ENCODE peak calls at places on chromosomes 6 and 20, in six cellular contexts. One of them, this sample, is unnamed.

GRCh38 chr6:46191961-46192360 is 21.2 kb upstream of the ENPP5 start:
- DNase-seq in M059J: peak
- DNase-seq in stimulated activated CD8-positive, alpha-beta memory T cell treated with anti-CD3 and anti-CD28 coated beads, Interleukin-2, amount 100 ng/mL, for 48 hours: no peak
- DNase-seq in anterior cingulate cortex: no peak
- DNase-seq in NCI-H748 treated with DMSO at 0.1 percent for 48 hours: no peak
- DNase-seq in B cell: no peak
- DNase-seq in this sample: no peak

GRCh38 chr20:16007164-16007563 is 566.1 kb downstream of the KIF16B start:
- DNase-seq in anterior cingulate cortex: no peak
- DNase-seq in NCI-H748 treated with DMSO at 0.1 percent for 48 hours: no peak
- DNase-seq in B cell: no peak
- DNase-seq in stimulated activated CD8-positive, alpha-beta memory T cell treated with anti-CD3 and anti-CD28 coated beads, Interleukin-2, amount 100 ng/mL, for 48 hours: no peak
- DNase-seq in M059J: no peak
- DNase-seq in this sample: no peak

GRCh38 chr6:146850238-146850896 is 251.6 kb downstream of the ADGB start:
- DNase-seq in B cell: no peak
- DNase-seq in M059J: peak
- DNase-seq in NCI-H748 treated with DMSO at 0.1 percent for 48 hours: no peak
- DNase-seq in stimulated activated CD8-positive, alpha-beta memory T cell treated with anti-CD3 and anti-CD28 coated beads, Interleukin-2, amount 100 ng/mL, for 48 hours: no peak
- DNase-seq in anterior cingulate cortex: no peak
- DNase-seq in this sample: no peak

GRCh38 chr6:84908304-84908904 is 144.0 kb upstream of the TBX18 start:
- DNase-seq in NCI-H748 treated with DMSO at 0.1 percent for 48 hours: no peak
- DNase-seq in M059J: no peak
- DNase-seq in anterior cingulate cortex: no peak
- DNase-seq in stimulated activated CD8-positive, alpha-beta memory T cell treated with anti-CD3 and anti-CD28 coated beads, Interleukin-2, amount 100 ng/mL, for 48 hours: no peak
- DNase-seq in B cell: no peak
- DNase-seq in this sample: no peak

GRCh38 chr6:31058128-31058894 is 48.0 kb downstream of the MUC22 start:
- DNase-seq in anterior cingulate cortex: no peak
- DNase-seq in M059J: peak
- DNase-seq in stimulated activated CD8-positive, alpha-beta memory T cell treated with anti-CD3 and anti-CD28 coated beads, Interleukin-2, amount 100 ng/mL, for 48 hours: no peak
- DNase-seq in B cell: no peak
- DNase-seq in NCI-H748 treated with DMSO at 0.1 percent for 48 hours: peak
- DNase-seq in this sample: peak

GRCh38 chr20:5770987-5771318 is 20.8 kb downstream of the SHLD1 start:
- DNase-seq in M059J: no peak
- DNase-seq in anterior cingulate cortex: no peak
- DNase-seq in stimulated activated CD8-positive, alpha-beta memory T cell treated with anti-CD3 and anti-CD28 coated beads, Interleukin-2, amount 100 ng/mL, for 48 hours: no peak
- DNase-seq in NCI-H748 treated with DMSO at 0.1 percent for 48 hours: no peak
- DNase-seq in B cell: peak
- DNase-seq in this sample: no peak

GRCh38 chr6:129641344-129641743 is 68.6 kb downstream of the ARHGAP18 start:
- DNase-seq in M059J: peak
- DNase-seq in B cell: no peak
- DNase-seq in NCI-H748 treated with DMSO at 0.1 percent for 48 hours: no peak
- DNase-seq in anterior cingulate cortex: no peak
- DNase-seq in stimulated activated CD8-positive, alpha-beta memory T cell treated with anti-CD3 and anti-CD28 coated beads, Interleukin-2, amount 100 ng/mL, for 48 hours: no peak
- DNase-seq in this sample: no peak

GRCh38 chr6:32255212-32256153 is 31.6 kb upstream of the NOTCH4 start:
- DNase-seq in B cell: peak
- DNase-seq in anterior cingulate cortex: peak
- DNase-seq in NCI-H748 treated with DMSO at 0.1 percent for 48 hours: no peak
- DNase-seq in stimulated activated CD8-positive, alpha-beta memory T cell treated with anti-CD3 and anti-CD28 coated beads, Interleukin-2, amount 100 ng/mL, for 48 hours: peak
- DNase-seq in M059J: peak
- DNase-seq in this sample: peak

GRCh38 chr6:217048-217659 is 75.1 kb upstream of the DUSP22 start:
- DNase-seq in stimulated activated CD8-positive, alpha-beta memory T cell treated with anti-CD3 and anti-CD28 coated beads, Interleukin-2, amount 100 ng/mL, for 48 hours: no peak
- DNase-seq in B cell: peak
- DNase-seq in NCI-H748 treated with DMSO at 0.1 percent for 48 hours: no peak
- DNase-seq in M059J: no peak
- DNase-seq in anterior cingulate cortex: no peak
- DNase-seq in this sample: no peak

GRCh38 chr20:48456361-48457184 is 371.2 kb downstream of the PREX1 start:
- DNase-seq in anterior cingulate cortex: no peak
- DNase-seq in B cell: no peak
- DNase-seq in stimulated activated CD8-positive, alpha-beta memory T cell treated with anti-CD3 and anti-CD28 coated beads, Interleukin-2, amount 100 ng/mL, for 48 hours: no peak
- DNase-seq in M059J: no peak
- DNase-seq in NCI-H748 treated with DMSO at 0.1 percent for 48 hours: no peak
- DNase-seq in this sample: no peak

GRCh38 chr6:24859132-24859531 is 60.4 kb upstream of the ARMH2 start:
- DNase-seq in anterior cingulate cortex: no peak
- DNase-seq in NCI-H748 treated with DMSO at 0.1 percent for 48 hours: no peak
- DNase-seq in B cell: no peak
- DNase-seq in stimulated activated CD8-positive, alpha-beta memory T cell treated with anti-CD3 and anti-CD28 coated beads, Interleukin-2, amount 100 ng/mL, for 48 hours: no peak
- DNase-seq in M059J: no peak
- DNase-seq in this sample: no peak

GRCh38 chr6:19837511-19838441 is 606 bp downstream of the ID4 start:
- DNase-seq in anterior cingulate cortex: no peak
- DNase-seq in B cell: no peak
- DNase-seq in stimulated activated CD8-positive, alpha-beta memory T cell treated with anti-CD3 and anti-CD28 coated beads, Interleukin-2, amount 100 ng/mL, for 48 hours: no peak
- DNase-seq in NCI-H748 treated with DMSO at 0.1 percent for 48 hours: no peak
- DNase-seq in M059J: peak
- DNase-seq in this sample: peak

GRCh38 chr20:25247100-25247665 is 702 bp upstream of the PYGB start:
- DNase-seq in M059J: peak
- DNase-seq in NCI-H748 treated with DMSO at 0.1 percent for 48 hours: peak
- DNase-seq in stimulated activated CD8-positive, alpha-beta memory T cell treated with anti-CD3 and anti-CD28 coated beads, Interleukin-2, amount 100 ng/mL, for 48 hours: no peak
- DNase-seq in B cell: no peak
- DNase-seq in anterior cingulate cortex: peak
- DNase-seq in this sample: peak

GRCh38 chr6:167314180-167314821 is 10.6 kb upstream of the TTLL2 start:
- DNase-seq in stimulated activated CD8-positive, alpha-beta memory T cell treated with anti-CD3 and anti-CD28 coated beads, Interleukin-2, amount 100 ng/mL, for 48 hours: no peak
- DNase-seq in anterior cingulate cortex: no peak
- DNase-seq in M059J: no peak
- DNase-seq in NCI-H748 treated with DMSO at 0.1 percent for 48 hours: no peak
- DNase-seq in B cell: no peak
- DNase-seq in this sample: no peak

GRCh38 chr6:145214570-145214969 is 520.8 kb downstream of the EPM2A start:
- DNase-seq in anterior cingulate cortex: no peak
- DNase-seq in B cell: peak
- DNase-seq in M059J: peak
- DNase-seq in NCI-H748 treated with DMSO at 0.1 percent for 48 hours: no peak
- DNase-seq in stimulated activated CD8-positive, alpha-beta memory T cell treated with anti-CD3 and anti-CD28 coated beads, Interleukin-2, amount 100 ng/mL, for 48 hours: no peak
- DNase-seq in this sample: peak

GRCh38 chr6:52019092-52019491 is 68.3 kb downstream of the PKHD1 start:
- DNase-seq in stimulated activated CD8-positive, alpha-beta memory T cell treated with anti-CD3 and anti-CD28 coated beads, Interleukin-2, amount 100 ng/mL, for 48 hours: no peak
- DNase-seq in NCI-H748 treated with DMSO at 0.1 percent for 48 hours: peak
- DNase-seq in B cell: no peak
- DNase-seq in M059J: no peak
- DNase-seq in anterior cingulate cortex: no peak
- DNase-seq in this sample: no peak

GRCh38 chr6:11278207-11278559 is 45.7 kb upstream of the NEDD9 start:
- DNase-seq in M059J: no peak
- DNase-seq in B cell: no peak
- DNase-seq in anterior cingulate cortex: no peak
- DNase-seq in stimulated activated CD8-positive, alpha-beta memory T cell treated with anti-CD3 and anti-CD28 coated beads, Interleukin-2, amount 100 ng/mL, for 48 hours: no peak
- DNase-seq in NCI-H748 treated with DMSO at 0.1 percent for 48 hours: no peak
- DNase-seq in this sample: no peak

GRCh38 chr6:157682856-157683481 is 140.1 kb upstream of the SNX9 start:
- DNase-seq in B cell: no peak
- DNase-seq in anterior cingulate cortex: no peak
- DNase-seq in M059J: peak
- DNase-seq in stimulated activated CD8-positive, alpha-beta memory T cell treated with anti-CD3 and anti-CD28 coated beads, Interleukin-2, amount 100 ng/mL, for 48 hours: no peak
- DNase-seq in NCI-H748 treated with DMSO at 0.1 percent for 48 hours: no peak
- DNase-seq in this sample: peak

GRCh38 chr6:33583591-33584155 is 3.6 kb upstream of the BAK1 start:
- DNase-seq in anterior cingulate cortex: no peak
- DNase-seq in NCI-H748 treated with DMSO at 0.1 percent for 48 hours: no peak
- DNase-seq in stimulated activated CD8-positive, alpha-beta memory T cell treated with anti-CD3 and anti-CD28 coated beads, Interleukin-2, amount 100 ng/mL, for 48 hours: no peak
- DNase-seq in B cell: no peak
- DNase-seq in M059J: no peak
- DNase-seq in this sample: no peak

GRCh38 chr6:3287308-3287707 is 28.6 kb downstream of the PSMG4 start:
- DNase-seq in NCI-H748 treated with DMSO at 0.1 percent for 48 hours: no peak
- DNase-seq in B cell: no peak
- DNase-seq in M059J: no peak
- DNase-seq in stimulated activated CD8-positive, alpha-beta memory T cell treated with anti-CD3 and anti-CD28 coated beads, Interleukin-2, amount 100 ng/mL, for 48 hours: no peak
- DNase-seq in anterior cingulate cortex: no peak
- DNase-seq in this sample: no peak

GRCh38 chr20:5041433-5041832 is 40.1 kb upstream of the SLC23A2 start:
- DNase-seq in M059J: no peak
- DNase-seq in anterior cingulate cortex: no peak
- DNase-seq in NCI-H748 treated with DMSO at 0.1 percent for 48 hours: no peak
- DNase-seq in stimulated activated CD8-positive, alpha-beta memory T cell treated with anti-CD3 and anti-CD28 coated beads, Interleukin-2, amount 100 ng/mL, for 48 hours: no peak
- DNase-seq in B cell: no peak
- DNase-seq in this sample: no peak

GRCh38 chr6:106477790-106478189 is 117.3 kb downstream of the CRYBG1 start:
- DNase-seq in B cell: no peak
- DNase-seq in stimulated activated CD8-positive, alpha-beta memory T cell treated with anti-CD3 and anti-CD28 coated beads, Interleukin-2, amount 100 ng/mL, for 48 hours: no peak
- DNase-seq in NCI-H748 treated with DMSO at 0.1 percent for 48 hours: no peak
- DNase-seq in anterior cingulate cortex: no peak
- DNase-seq in M059J: peak
- DNase-seq in this sample: no peak

GRCh38 chr6:35318200-35318844 is 20.7 kb downstream of the DEF6 start:
- DNase-seq in stimulated activated CD8-positive, alpha-beta memory T cell treated with anti-CD3 and anti-CD28 coated beads, Interleukin-2, amount 100 ng/mL, for 48 hours: no peak
- DNase-seq in B cell: no peak
- DNase-seq in anterior cingulate cortex: peak
- DNase-seq in M059J: peak
- DNase-seq in NCI-H748 treated with DMSO at 0.1 percent for 48 hours: peak
- DNase-seq in this sample: peak

GRCh38 chr6:65461121-65461520 is 245.9 kb downstream of the EYS start:
- DNase-seq in M059J: no peak
- DNase-seq in NCI-H748 treated with DMSO at 0.1 percent for 48 hours: no peak
- DNase-seq in stimulated activated CD8-positive, alpha-beta memory T cell treated with anti-CD3 and anti-CD28 coated beads, Interleukin-2, amount 100 ng/mL, for 48 hours: no peak
- DNase-seq in anterior cingulate cortex: no peak
- DNase-seq in B cell: no peak
- DNase-seq in this sample: peak

GRCh38 chr6:5214570-5215052 is 46.1 kb downstream of the LYRM4 start:
- DNase-seq in B cell: peak
- DNase-seq in anterior cingulate cortex: peak
- DNase-seq in stimulated activated CD8-positive, alpha-beta memory T cell treated with anti-CD3 and anti-CD28 coated beads, Interleukin-2, amount 100 ng/mL, for 48 hours: peak
- DNase-seq in NCI-H748 treated with DMSO at 0.1 percent for 48 hours: no peak
- DNase-seq in M059J: peak
- DNase-seq in this sample: peak

GRCh38 chr6:31822038-31822821 is 5.3 kb upstream of the HSPA1B start:
- DNase-seq in anterior cingulate cortex: peak
- DNase-seq in M059J: peak
- DNase-seq in NCI-H748 treated with DMSO at 0.1 percent for 48 hours: no peak
- DNase-seq in B cell: peak
- DNase-seq in stimulated activated CD8-positive, alpha-beta memory T cell treated with anti-CD3 and anti-CD28 coated beads, Interleukin-2, amount 100 ng/mL, for 48 hours: peak
- DNase-seq in this sample: peak

GRCh38 chr6:65410309-65410708 is 296.7 kb downstream of the EYS start:
- DNase-seq in stimulated activated CD8-positive, alpha-beta memory T cell treated with anti-CD3 and anti-CD28 coated beads, Interleukin-2, amount 100 ng/mL, for 48 hours: no peak
- DNase-seq in NCI-H748 treated with DMSO at 0.1 percent for 48 hours: no peak
- DNase-seq in M059J: no peak
- DNase-seq in B cell: no peak
- DNase-seq in anterior cingulate cortex: no peak
- DNase-seq in this sample: no peak

GRCh38 chr6:131581523-131581922 is 8.5 kb downstream of the ARG1 start:
- DNase-seq in M059J: no peak
- DNase-seq in stimulated activated CD8-positive, alpha-beta memory T cell treated with anti-CD3 and anti-CD28 coated beads, Interleukin-2, amount 100 ng/mL, for 48 hours: no peak
- DNase-seq in B cell: no peak
- DNase-seq in NCI-H748 treated with DMSO at 0.1 percent for 48 hours: no peak
- DNase-seq in anterior cingulate cortex: no peak
- DNase-seq in this sample: no peak

GRCh38 chr6:1200706-1201105 is 111.2 kb upstream of the FOXQ1 start:
- DNase-seq in stimulated activated CD8-positive, alpha-beta memory T cell treated with anti-CD3 and anti-CD28 coated beads, Interleukin-2, amount 100 ng/mL, for 48 hours: no peak
- DNase-seq in M059J: peak
- DNase-seq in anterior cingulate cortex: no peak
- DNase-seq in NCI-H748 treated with DMSO at 0.1 percent for 48 hours: no peak
- DNase-seq in B cell: no peak
- DNase-seq in this sample: no peak